ENCODE peak calls at places on chromosomes 13 and 19, in six cellular contexts. L is adrenal gland, Y is lower lobe of right lung, W is heart left ventricle, G is thoracic aorta, P is BE2C. S is an unnamed sample.

GRCh38 chr19:46610851-46611770 is 10.0 kb downstream of the CALM3 start:
- DNase-seq in L (peak; percentile 16), Y (no peak), W (peak; percentile 30), G (no peak), P (no peak), S (peak; percentile 9)

GRCh38 chr13:104143760-104144406 is 1077.7 kb upstream of the SLC10A2 start:
- DNase-seq in L (no peak), Y (no peak), W (no peak), G (no peak), P (no peak), S (no peak)

GRCh38 chr19:49930483-49931011 is 1.2 kb upstream of the NUP62 start:
- DNase-seq in L (peak; percentile 76), Y (no peak), W (no peak), G (no peak), P (peak; percentile 50), S (peak; percentile 34)

GRCh38 chr13:61838568-61838967 is 422.9 kb upstream of the PCDH20 start:
- DNase-seq in L (no peak), Y (no peak), W (no peak), G (no peak), P (no peak), S (no peak)

GRCh38 chr19:7994114-7994513 is 11.3 kb downstream of the ELAVL1 start:
- DNase-seq in L (no peak), Y (no peak), W (no peak), G (no peak), P (no peak), S (no peak)

GRCh38 chr13:112759053-112759452 is 69.2 kb downstream of the ATP11A start:
- DNase-seq in L (no peak), Y (no peak), W (no peak), G (no peak), P (no peak), S (no peak)

GRCh38 chr19:23799321-23799720 is 40.6 kb upstream of the ZNF681 start:
- DNase-seq in L (no peak), Y (no peak), W (no peak), G (no peak), P (no peak), S (no peak)

GRCh38 chr13:41075034-41075433 is 13.7 kb downstream of the WBP4 start:
- DNase-seq in L (no peak), Y (no peak), W (no peak), G (no peak), P (peak; percentile 50), S (no peak)

GRCh38 chr13:48400090-48400694 is 12.7 kb downstream of the LPAR6 start:
- DNase-seq in L (no peak), Y (no peak), W (no peak), G (no peak), P (no peak), S (no peak)

GRCh38 chr13:101417043-101417406 is 717 bp upstream of the NALCN start:
- DNase-seq in L (no peak), Y (no peak), W (no peak), G (no peak), P (peak; percentile 49), S (no peak)

GRCh38 chr19:18251587-18252369 is 22.5 kb downstream of the IQCN start:
- DNase-seq in L (peak; percentile 58), Y (peak; percentile 69), W (no peak), G (peak; percentile 31), P (peak; percentile 67), S (peak; percentile 69)

GRCh38 chr19:13262450-13262849 is 112.2 kb downstream of the IER2 start:
- DNase-seq in L (no peak), Y (no peak), W (no peak), G (no peak), P (no peak), S (no peak)

GRCh38 chr19:57171551-57172081 is 4.3 kb upstream of the DUXA start:
- DNase-seq in L (peak; percentile 72), Y (peak; percentile 49), W (peak; percentile 72), G (no peak), P (peak; percentile 63), S (peak; percentile 31)

GRCh38 chr19:2556221-2557092 is 80.5 kb downstream of the GADD45B start:
- DNase-seq in L (no peak), Y (peak; percentile 47), W (peak; percentile 42), G (no peak), P (no peak), S (peak; percentile 15)

GRCh38 chr13:34372581-34372980 is 554.6 kb downstream of the RFC3 start:
- DNase-seq in L (peak; percentile 58), Y (no peak), W (no peak), G (no peak), P (peak; percentile 26), S (no peak)

GRCh38 chr19:47507031-47507430 is 7.8 kb downstream of the NAPA start:
- DNase-seq in L (peak; percentile 64), Y (no peak), W (no peak), G (no peak), P (no peak), S (no peak)

GRCh38 chr19:1223018-1223855 is 14.6 kb downstream of the CBARP start:
- DNase-seq in L (no peak), Y (no peak), W (no peak), G (no peak), P (peak; percentile 95), S (no peak)

GRCh38 chr19:37896142-37896541 is 10.3 kb downstream of the WDR87 start:
- DNase-seq in L (no peak), Y (no peak), W (no peak), G (no peak), P (no peak), S (no peak)

GRCh38 chr19:40771101-40771539 is 4.2 kb upstream of the MIA start:
- DNase-seq in L (no peak), Y (no peak), W (no peak), G (no peak), P (peak; percentile 26), S (no peak)

GRCh38 chr19:24046550-24046949 is 40.4 kb upstream of the ZNF254 start:
- DNase-seq in L (no peak), Y (no peak), W (no peak), G (no peak), P (no peak), S (no peak)

GRCh38 chr19:47109541-47110375 is 3.8 kb downstream of the ZC3H4 start:
- DNase-seq in L (no peak), Y (no peak), W (no peak), G (no peak), P (peak; percentile 52), S (no peak)

DNA sequence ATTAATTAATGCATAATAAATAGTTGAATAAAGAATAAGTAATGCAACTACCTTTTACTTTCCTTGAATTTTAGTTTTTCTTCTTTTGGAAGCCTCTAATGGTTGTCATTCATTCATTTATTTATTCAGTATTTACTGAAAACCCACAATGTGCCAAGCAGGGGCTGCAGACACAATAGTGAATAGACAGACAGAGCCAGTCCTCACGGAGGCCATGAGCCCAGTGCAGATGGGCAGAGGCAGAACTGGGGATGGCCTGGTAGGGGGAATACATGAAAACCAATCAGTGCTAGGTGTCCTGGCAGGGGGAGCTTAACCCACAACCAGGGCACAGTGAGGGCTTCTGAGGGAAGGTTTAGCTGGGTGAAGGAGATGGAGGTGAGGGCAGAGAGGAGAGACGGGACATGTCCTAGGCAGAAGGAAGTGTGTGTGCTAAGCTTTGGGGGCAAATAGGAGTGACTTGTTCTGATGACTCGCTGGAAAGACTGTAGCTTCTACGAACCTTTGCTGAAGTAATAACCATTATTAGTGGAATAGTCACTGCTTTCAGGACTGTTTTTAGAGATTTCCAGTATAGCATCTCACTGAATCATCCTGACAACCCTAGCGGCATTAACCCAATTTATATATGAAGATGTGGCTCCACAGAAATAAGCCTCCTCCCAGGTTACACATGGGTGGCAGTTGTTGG is 55.9 kb downstream of the ERCC5 start:
- DNase-seq in L (no peak), Y (no peak), W (no peak), G (no peak), P (no peak), S (no peak)
- H3K27me3 ChIP-seq in L (no peaks in the 10 kb centered on the region), Y (no peaks in the 10 kb centered on the region), W (no peaks in the 10 kb centered on the region), G (no peaks in the 10 kb centered on the region), P (peaks cover 10% of the 10 kb centered on the region), S (no peaks in the 10 kb centered on the region)

GRCh38 chr13:39566216-39566869 is 36.6 kb downstream of the LHFPL6 start:
- DNase-seq in L (no peak), Y (no peak), W (no peak), G (no peak), P (no peak), S (no peak)
- H3K4me1 ChIP-seq in L (no peaks in the 10 kb centered on the region), Y (no peaks in the 10 kb centered on the region), W (peaks cover 46% of the 10 kb centered on the region), G (peaks cover 34% of the 10 kb centered on the region), P (no peaks in the 10 kb centered on the region), S (peaks cover 88% of the 10 kb centered on the region)

GRCh38 chr13:30985637-30986205 is 53.3 kb downstream of the TEX26 start:
- DNase-seq in L (no peak), Y (no peak), W (no peak), G (no peak), P (no peak), S (no peak)
- TF ChIP-seq CTCF in L (no peak), Y (no peak), W (no peak), G (no peak), P (no peak), S (no peak)

GRCh38 chr13:95128045-95128643 is 173.1 kb downstream of the ABCC4 start:
- DNase-seq in L (no peak), Y (no peak), W (no peak), G (no peak), P (no peak), S (no peak)

GRCh38 chr13:95122063-95122462 is 179.2 kb downstream of the ABCC4 start:
- DNase-seq in L (no peak), Y (no peak), W (no peak), G (no peak), P (no peak), S (no peak)

GRCh38 chr13:95121516-95121915 is 179.7 kb downstream of the ABCC4 start:
- DNase-seq in L (no peak), Y (no peak), W (no peak), G (no peak), P (no peak), S (no peak)

GRCh38 chr13:95123726-95124125 is 177.5 kb downstream of the ABCC4 start:
- DNase-seq in L (no peak), Y (no peak), W (no peak), G (no peak), P (no peak), S (no peak)

GRCh38 chr13:95124959-95125358 is 176.3 kb downstream of the ABCC4 start:
- DNase-seq in L (no peak), Y (no peak), W (no peak), G (no peak), P (no peak), S (no peak)
- H3K27me3 ChIP-seq in L (no peaks in the 10 kb centered on the region), Y (no peaks in the 10 kb centered on the region), W (no peaks in the 10 kb centered on the region), G (no peaks in the 10 kb centered on the region), P (no peaks in the 10 kb centered on the region), S (no peaks in the 10 kb centered on the region)

GRCh38 chr19:15288146-15288963 is 44.0 kb downstream of the BRD4 start:
- DNase-seq in L (no peak), Y (no peak), W (no peak), G (no peak), P (peak; percentile 85), S (no peak)
- H3K4me1 ChIP-seq in L (peaks cover 27% of the 10 kb centered on the region), Y (peaks cover 100% of the 10 kb centered on the region), W (peaks cover 100% of the 10 kb centered on the region), G (peaks cover 97% of the 10 kb centered on the region), P (peaks cover 41% of the 10 kb centered on the region), S (peaks cover 100% of the 10 kb centered on the region)

DNA sequence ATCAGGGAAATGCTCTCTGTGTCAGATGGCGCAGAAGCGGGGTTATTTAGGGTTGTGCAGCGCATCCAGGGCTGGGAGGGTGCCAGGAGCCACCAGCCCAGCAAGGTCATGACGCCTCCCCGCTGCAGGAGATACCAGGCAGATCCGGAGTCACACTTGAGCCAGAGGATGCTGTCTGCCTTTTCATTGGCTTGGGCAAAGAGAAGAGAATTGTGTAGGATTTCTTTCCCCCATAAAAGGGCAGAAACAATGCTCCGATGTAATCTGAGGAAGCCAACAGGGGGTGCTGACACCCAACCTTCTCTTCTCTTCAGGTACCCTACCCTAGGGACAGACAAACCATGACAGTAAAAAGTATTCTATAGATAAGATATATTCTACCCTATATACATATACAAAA is 346.4 kb downstream of the TSHZ3 start:
- DNase-seq in L (peak; percentile 23), Y (no peak), W (no peak), G (no peak), P (no peak), S (no peak)
- TF ChIP-seq CTCF in L (no peak), Y (no peak), W (no peak), G (no peak), P (no peak), S (no peak)